ENCODE peak calls at places on chromosome 2, in seven cellular contexts. Q, J, U, N, D, I and B are unnamed samples.
A peak's percentile ranks its signal among the peaks of the same experiment; 100 is the strongest.

GRCh38 chr2:239826376-239826775 is 198.8 kb downstream of the NDUFA10 start:
- DNase-seq in Q (no peak), J (no peak), U (peak; percentile 36), N (no peak), D (no peak), I (no peak), B (no peak)

GRCh38 chr2:121634354-121635307 is 14.6 kb downstream of the CLASP1 start:
- DNase-seq in Q (no peak), J (peak; percentile 3), U (no peak), N (no peak), D (no peak), I (no peak), B (no peak)

GRCh38 chr2:13414907-13415306 is 698.2 kb downstream of the TRIB2 start:
- DNase-seq in Q (no peak), J (no peak), U (no peak), N (no peak), D (no peak), I (no peak), B (no peak)

GRCh38 chr2:239735131-239735828 is 289.9 kb downstream of the NDUFA10 start:
- DNase-seq in Q (no peak), J (no peak), U (no peak), N (no peak), D (no peak), I (no peak), B (no peak)

GRCh38 chr2:135792401-135793152 is 44.4 kb downstream of the LCT start:
- DNase-seq in Q (no peak), J (no peak), U (no peak), N (no peak), D (no peak), I (no peak), B (no peak)

GRCh38 chr2:24873619-24874018 is 46.4 kb downstream of the ADCY3 start:
- DNase-seq in Q (no peak), J (no peak), U (no peak), N (no peak), D (no peak), I (no peak), B (no peak)

GRCh38 chr2:3427272-3427671 is 47.8 kb downstream of the TRAPPC12 start:
- DNase-seq in Q (no peak), J (no peak), U (no peak), N (no peak), D (no peak), I (no peak), B (peak; percentile 49)

GRCh38 chr2:219453691-219454131 is 19.1 kb downstream of the SPEG start:
- DNase-seq in Q (no peak), J (no peak), U (no peak), N (no peak), D (no peak), I (peak; percentile 32), B (no peak)

GRCh38 chr2:109321570-109321969 is 192.6 kb downstream of the SH3RF3 start:
- DNase-seq in Q (no peak), J (no peak), U (no peak), N (no peak), D (no peak), I (no peak), B (no peak)

GRCh38 chr2:181471227-181471626 is 14.0 kb downstream of the ITGA4 start:
- DNase-seq in Q (no peak), J (no peak), U (no peak), N (no peak), D (no peak), I (no peak), B (no peak)